ENCODE peak calls at places on chromosomes 11 and 22, in eight cellular contexts. One of them, this sample, is unnamed.

GRCh38 chr22:30435674-30436126 is 10.1 kb downstream of the MTFP1 start:
- DNase-seq in activated CD4-positive, alpha-beta T cell treated with anti-CD3 and anti-CD28 coated beads for 4 hours: peak
- DNase-seq in effector memory CD4-positive, alpha-beta T cell: peak
- DNase-seq in NCI-H2171 treated with DMSO at 0.1 percent for 48 hours: peak
- DNase-seq in H4: no peak
- DNase-seq in GM03348: no peak
- DNase-seq in ureter: no peak
- DNase-seq in GF-D8: peak
- DNase-seq in this sample: no peak

GRCh38 chr22:23147632-23148387 is 2.5 kb downstream of the RAB36 start:
- DNase-seq in activated CD4-positive, alpha-beta T cell treated with anti-CD3 and anti-CD28 coated beads for 4 hours: no peak
- DNase-seq in NCI-H2171 treated with DMSO at 0.1 percent for 48 hours: no peak
- DNase-seq in ureter: no peak
- DNase-seq in H4: no peak
- DNase-seq in effector memory CD4-positive, alpha-beta T cell: no peak
- DNase-seq in GF-D8: peak
- DNase-seq in GM03348: no peak
- DNase-seq in this sample: no peak

GRCh38 chr22:43053176-43053575 is 36.0 kb downstream of the TTLL1 start:
- DNase-seq in ureter: no peak
- DNase-seq in GF-D8: no peak
- DNase-seq in effector memory CD4-positive, alpha-beta T cell: no peak
- DNase-seq in NCI-H2171 treated with DMSO at 0.1 percent for 48 hours: no peak
- DNase-seq in H4: no peak
- DNase-seq in activated CD4-positive, alpha-beta T cell treated with anti-CD3 and anti-CD28 coated beads for 4 hours: no peak
- DNase-seq in GM03348: no peak
- DNase-seq in this sample: no peak

GRCh38 chr11:6594142-6594768 is 9.2 kb downstream of the RRP8 start:
- DNase-seq in ureter: no peak
- DNase-seq in effector memory CD4-positive, alpha-beta T cell: no peak
- DNase-seq in NCI-H2171 treated with DMSO at 0.1 percent for 48 hours: no peak
- DNase-seq in H4: no peak
- DNase-seq in GM03348: no peak
- DNase-seq in GF-D8: no peak
- DNase-seq in activated CD4-positive, alpha-beta T cell treated with anti-CD3 and anti-CD28 coated beads for 4 hours: no peak
- DNase-seq in this sample: no peak

GRCh38 chr22:45964926-45965564 is 11.9 kb downstream of the WNT7B start:
- DNase-seq in effector memory CD4-positive, alpha-beta T cell: no peak
- DNase-seq in ureter: no peak
- DNase-seq in H4: no peak
- DNase-seq in NCI-H2171 treated with DMSO at 0.1 percent for 48 hours: no peak
- DNase-seq in GM03348: no peak
- DNase-seq in GF-D8: no peak
- DNase-seq in activated CD4-positive, alpha-beta T cell treated with anti-CD3 and anti-CD28 coated beads for 4 hours: no peak
- DNase-seq in this sample: no peak

GRCh38 chr11:125625594-125626380 is 824 bp downstream of the CHEK1 start:
- DNase-seq in H4: peak
- DNase-seq in GF-D8: peak
- DNase-seq in ureter: peak
- DNase-seq in GM03348: peak
- DNase-seq in activated CD4-positive, alpha-beta T cell treated with anti-CD3 and anti-CD28 coated beads for 4 hours: peak
- DNase-seq in NCI-H2171 treated with DMSO at 0.1 percent for 48 hours: peak
- DNase-seq in effector memory CD4-positive, alpha-beta T cell: peak
- DNase-seq in this sample: peak

GRCh38 chr11:126268361-126268707 is 361 bp downstream of the SRPRA start:
- DNase-seq in NCI-H2171 treated with DMSO at 0.1 percent for 48 hours: no peak
- DNase-seq in GM03348: peak
- DNase-seq in H4: no peak
- DNase-seq in ureter: no peak
- DNase-seq in activated CD4-positive, alpha-beta T cell treated with anti-CD3 and anti-CD28 coated beads for 4 hours: no peak
- DNase-seq in GF-D8: no peak
- DNase-seq in effector memory CD4-positive, alpha-beta T cell: no peak
- DNase-seq in this sample: no peak

GRCh38 chr11:77047007-77047927 is 13.1 kb downstream of the B3GNT6 start:
- DNase-seq in activated CD4-positive, alpha-beta T cell treated with anti-CD3 and anti-CD28 coated beads for 4 hours: peak
- DNase-seq in effector memory CD4-positive, alpha-beta T cell: peak
- DNase-seq in GF-D8: peak
- DNase-seq in GM03348: peak
- DNase-seq in H4: peak
- DNase-seq in NCI-H2171 treated with DMSO at 0.1 percent for 48 hours: peak
- DNase-seq in ureter: peak
- DNase-seq in this sample: peak

GRCh38 chr22:35866646-35867045 is 149.0 kb downstream of the APOL5 start:
- DNase-seq in effector memory CD4-positive, alpha-beta T cell: no peak
- DNase-seq in H4: no peak
- DNase-seq in NCI-H2171 treated with DMSO at 0.1 percent for 48 hours: no peak
- DNase-seq in activated CD4-positive, alpha-beta T cell treated with anti-CD3 and anti-CD28 coated beads for 4 hours: no peak
- DNase-seq in GF-D8: no peak
- DNase-seq in ureter: no peak
- DNase-seq in GM03348: peak
- DNase-seq in this sample: no peak

GRCh38 chr11:85170184-85170583 is 457.0 kb downstream of the DLG2 start:
- DNase-seq in effector memory CD4-positive, alpha-beta T cell: no peak
- DNase-seq in activated CD4-positive, alpha-beta T cell treated with anti-CD3 and anti-CD28 coated beads for 4 hours: no peak
- DNase-seq in H4: peak
- DNase-seq in NCI-H2171 treated with DMSO at 0.1 percent for 48 hours: no peak
- DNase-seq in GF-D8: no peak
- DNase-seq in GM03348: peak
- DNase-seq in ureter: no peak
- DNase-seq in this sample: no peak

GRCh38 chr11:57094206-57094940 is 87.4 kb upstream of the LRRC55 start:
- DNase-seq in H4: no peak
- DNase-seq in effector memory CD4-positive, alpha-beta T cell: no peak
- DNase-seq in activated CD4-positive, alpha-beta T cell treated with anti-CD3 and anti-CD28 coated beads for 4 hours: no peak
- DNase-seq in GM03348: peak
- DNase-seq in GF-D8: no peak
- DNase-seq in ureter: no peak
- DNase-seq in NCI-H2171 treated with DMSO at 0.1 percent for 48 hours: no peak
- DNase-seq in this sample: no peak